ENCODE peak calls at places on chromosomes 5 and 9, in four cellular contexts. One of them, this sample, is unnamed.

GRCh38 chr9:32882616-32883015 is 99.3 kb downstream of the TMEM215 start:
- DNase-seq in RPMI8226: no peak
- DNase-seq in NCI-H82: no peak
- DNase-seq in GM12891: no peak
- DNase-seq in this sample: no peak

GRCh38 chr5:135976216-135976615 is 21.4 kb upstream of the LECT2 start:
- DNase-seq in RPMI8226: no peak
- DNase-seq in NCI-H82: no peak
- DNase-seq in GM12891: no peak
- DNase-seq in this sample: no peak

GRCh38 chr9:7147136-7148090 is 389.6 kb downstream of the KDM4C start:
- DNase-seq in RPMI8226: no peak
- DNase-seq in NCI-H82: no peak
- DNase-seq in GM12891: no peak
- DNase-seq in this sample: no peak

GRCh38 chr5:54329731-54330709 is 19.6 kb upstream of the ARL15 start:
- DNase-seq in RPMI8226: no peak
- DNase-seq in NCI-H82: no peak
- DNase-seq in GM12891: no peak
- DNase-seq in this sample: peak

GRCh38 chr9:87836951-87837715 is 45.5 kb upstream of the SPATA31E1 start:
- DNase-seq in RPMI8226: no peak
- DNase-seq in NCI-H82: no peak
- DNase-seq in GM12891: no peak
- DNase-seq in this sample: no peak

GRCh38 chr5:172798422-172799215 is 27.6 kb upstream of the DUSP1 start:
- DNase-seq in RPMI8226: no peak
- DNase-seq in NCI-H82: no peak
- DNase-seq in GM12891: no peak
- DNase-seq in this sample: no peak

GRCh38 chr9:135479469-135480052 is at the start of gene PPP1R26:
- DNase-seq in RPMI8226: peak
- DNase-seq in NCI-H82: no peak
- DNase-seq in GM12891: no peak
- DNase-seq in this sample: peak

GRCh38 chr5:158170060-158170459 is 311.1 kb upstream of the CLINT1 start:
- DNase-seq in RPMI8226: no peak
- DNase-seq in NCI-H82: no peak
- DNase-seq in GM12891: no peak
- DNase-seq in this sample: no peak

GRCh38 chr9:115142502-115143265 is 24.7 kb upstream of the TNC start:
- DNase-seq in RPMI8226: no peak
- DNase-seq in NCI-H82: no peak
- DNase-seq in GM12891: no peak
- DNase-seq in this sample: no peak

GRCh38 chr5:87541033-87541432 is 128.3 kb upstream of the CCNH start:
- DNase-seq in RPMI8226: peak
- DNase-seq in NCI-H82: peak
- DNase-seq in GM12891: no peak
- DNase-seq in this sample: no peak

GRCh38 chr9:92795000-92795399 is 30.4 kb upstream of the BICD2 start:
- DNase-seq in RPMI8226: no peak
- DNase-seq in NCI-H82: no peak
- DNase-seq in GM12891: no peak
- DNase-seq in this sample: no peak

GRCh38 chr5:172918421-172919371 is 40.5 kb upstream of the RPL26L1 start:
- DNase-seq in RPMI8226: no peak
- DNase-seq in NCI-H82: no peak
- DNase-seq in GM12891: no peak
- DNase-seq in this sample: no peak

GRCh38 chr9:6007770-6008168 is 7.7 kb downstream of the RANBP6 start:
- DNase-seq in RPMI8226: peak
- DNase-seq in NCI-H82: peak
- DNase-seq in GM12891: peak
- DNase-seq in this sample: peak

GRCh38 chr9:70477907-70478480 is 63.5 kb upstream of the KLF9 start:
- DNase-seq in RPMI8226: no peak
- DNase-seq in NCI-H82: no peak
- DNase-seq in GM12891: no peak
- DNase-seq in this sample: peak

GRCh38 chr9:13552606-13553215 is 273.2 kb upstream of the MPDZ start:
- DNase-seq in RPMI8226: no peak
- DNase-seq in NCI-H82: no peak
- DNase-seq in GM12891: no peak
- DNase-seq in this sample: no peak

GRCh38 chr5:62143268-62144229 is 162.5 kb upstream of the KIF2A start:
- DNase-seq in RPMI8226: peak
- DNase-seq in NCI-H82: peak
- DNase-seq in GM12891: no peak
- DNase-seq in this sample: peak

GRCh38 chr9:138105561-138106505 is 228.3 kb downstream of the CACNA1B start:
- DNase-seq in RPMI8226: no peak
- DNase-seq in NCI-H82: no peak
- DNase-seq in GM12891: no peak
- DNase-seq in this sample: no peak

GRCh38 chr9:136840877-136841645 is 1.2 kb upstream of the AJM1 start:
- DNase-seq in RPMI8226: peak
- DNase-seq in NCI-H82: peak
- DNase-seq in GM12891: no peak
- DNase-seq in this sample: no peak

GRCh38 chr5:163585206-163585605 is 79.8 kb downstream of the MAT2B start:
- DNase-seq in RPMI8226: no peak
- DNase-seq in NCI-H82: no peak
- DNase-seq in GM12891: no peak
- DNase-seq in this sample: no peak

GRCh38 chr9:97053717-97054116 is 14.8 kb upstream of the CTSV start:
- DNase-seq in RPMI8226: no peak
- DNase-seq in NCI-H82: no peak
- DNase-seq in GM12891: no peak
- DNase-seq in this sample: no peak

GRCh38 chr5:597871-598563 is 14.1 kb upstream of the CEP72 start:
- DNase-seq in RPMI8226: no peak
- DNase-seq in NCI-H82: no peak
- DNase-seq in GM12891: no peak
- DNase-seq in this sample: no peak

GRCh38 chr5:97635553-97635952 is 452.5 kb upstream of the RIOK2 start:
- DNase-seq in RPMI8226: no peak
- DNase-seq in NCI-H82: no peak
- DNase-seq in GM12891: no peak
- DNase-seq in this sample: no peak

GRCh38 chr9:95726756-95727155 is 148.7 kb upstream of the ERCC6L2 start:
- DNase-seq in RPMI8226: peak
- DNase-seq in NCI-H82: peak
- DNase-seq in GM12891: no peak
- DNase-seq in this sample: peak

GRCh38 chr9:96554801-96555566 is 64.7 kb downstream of the CDC14B start:
- DNase-seq in RPMI8226: no peak
- DNase-seq in NCI-H82: no peak
- DNase-seq in GM12891: no peak
- DNase-seq in this sample: no peak

GRCh38 chr9:96510258-96510657 is 60.3 kb downstream of the HABP4 start:
- DNase-seq in RPMI8226: no peak
- DNase-seq in NCI-H82: no peak
- DNase-seq in GM12891: no peak
- DNase-seq in this sample: no peak

GRCh38 chr5:5353681-5354080 is 68.8 kb upstream of the ICE1 start:
- DNase-seq in RPMI8226: no peak
- DNase-seq in NCI-H82: no peak
- DNase-seq in GM12891: no peak
- DNase-seq in this sample: peak

GRCh38 chr5:33488558-33489355 is 48.0 kb downstream of the TARS1 start:
- DNase-seq in RPMI8226: no peak
- DNase-seq in NCI-H82: no peak
- DNase-seq in GM12891: no peak
- DNase-seq in this sample: no peak

GRCh38 chr9:36873247-36873875 is 160.7 kb downstream of the PAX5 start:
- DNase-seq in RPMI8226: peak
- DNase-seq in NCI-H82: peak
- DNase-seq in GM12891: peak
- DNase-seq in this sample: peak

GRCh38 chr9:113164536-113165300 is 13.9 kb downstream of the SLC31A2 start:
- DNase-seq in RPMI8226: no peak
- DNase-seq in NCI-H82: no peak
- DNase-seq in GM12891: no peak
- DNase-seq in this sample: no peak

GRCh38 chr5:115939059-115939458 is 23.2 kb upstream of the LVRN start:
- DNase-seq in RPMI8226: no peak
- DNase-seq in NCI-H82: no peak
- DNase-seq in GM12891: no peak
- DNase-seq in this sample: no peak